ENCODE peak calls at places on chromosomes 7 and 10, in five cellular contexts. One of them, this sample, is unnamed.

GRCh38 chr7:47940482-47941001 is 7.7 kb downstream of the PKD1L1 start:
- DNase-seq in PC-3: no peak
- DNase-seq in HCT116: no peak
- DNase-seq in neural progenitor cell: no peak
- DNase-seq in MM.1S: no peak
- DNase-seq in this sample: peak; percentile 92

GRCh38 chr10:50281967-50282522 is 30.7 kb upstream of the ASAH2 start:
- DNase-seq in PC-3: no peak
- DNase-seq in HCT116: no peak
- DNase-seq in neural progenitor cell: no peak
- DNase-seq in MM.1S: no peak
- DNase-seq in this sample: no peak

GRCh38 chr7:114085313-114085591 is 166.4 kb upstream of the PPP1R3A start:
- DNase-seq in PC-3: no peak
- DNase-seq in HCT116: no peak
- DNase-seq in neural progenitor cell: no peak
- DNase-seq in MM.1S: no peak
- DNase-seq in this sample: no peak

GRCh38 chr10:103621778-103622115 is 128.2 kb downstream of the NEURL1 start:
- DNase-seq in PC-3: no peak
- DNase-seq in HCT116: no peak
- DNase-seq in neural progenitor cell: no peak
- DNase-seq in MM.1S: no peak
- DNase-seq in this sample: no peak

GRCh38 chr7:87875151-87876039 is 765 bp downstream of the SLC25A40 start:
- DNase-seq in PC-3: peak; percentile 9
- DNase-seq in HCT116: no peak
- DNase-seq in neural progenitor cell: peak; percentile 3
- DNase-seq in MM.1S: peak; percentile 24
- DNase-seq in this sample: peak; percentile 32

GRCh38 chr7:133401225-133401624 is 148.3 kb downstream of the EXOC4 start:
- DNase-seq in PC-3: no peak
- DNase-seq in HCT116: no peak
- DNase-seq in neural progenitor cell: no peak
- DNase-seq in MM.1S: no peak
- DNase-seq in this sample: no peak

GRCh38 chr10:34124522-34125035 is 690.5 kb downstream of the PARD3 start:
- DNase-seq in PC-3: peak; percentile 100
- DNase-seq in HCT116: peak; percentile 88
- DNase-seq in neural progenitor cell: no peak
- DNase-seq in MM.1S: no peak
- DNase-seq in this sample: peak; percentile 77

GRCh38 chr7:148306759-148307158 is 283.8 kb upstream of the C7orf33 start:
- DNase-seq in PC-3: no peak
- DNase-seq in HCT116: no peak
- DNase-seq in neural progenitor cell: no peak
- DNase-seq in MM.1S: no peak
- DNase-seq in this sample: no peak

GRCh38 chr10:73186266-73186665 is 18.3 kb downstream of the FAM149B1 start:
- DNase-seq in PC-3: no peak
- DNase-seq in HCT116: no peak
- DNase-seq in neural progenitor cell: no peak
- DNase-seq in MM.1S: no peak
- DNase-seq in this sample: no peak

GRCh38 chr7:29853072-29853471 is 46.8 kb downstream of the WIPF3 start:
- DNase-seq in PC-3: peak; percentile 3
- DNase-seq in HCT116: no peak
- DNase-seq in neural progenitor cell: no peak
- DNase-seq in MM.1S: no peak
- DNase-seq in this sample: no peak

GRCh38 chr10:75512534-75512933 is 81.1 kb downstream of the LRMDA start:
- DNase-seq in PC-3: peak; percentile 70
- DNase-seq in HCT116: no peak
- DNase-seq in neural progenitor cell: no peak
- DNase-seq in MM.1S: no peak
- DNase-seq in this sample: no peak

GRCh38 chr7:13879994-13880686 is 109.3 kb downstream of the ETV1 start:
- DNase-seq in PC-3: peak; percentile 85
- DNase-seq in HCT116: peak; percentile 40
- DNase-seq in neural progenitor cell: no peak
- DNase-seq in MM.1S: no peak
- DNase-seq in this sample: peak; percentile 92

GRCh38 chr7:135792866-135793265 is 44.3 kb upstream of the FAM180A start:
- DNase-seq in PC-3: no peak
- DNase-seq in HCT116: no peak
- DNase-seq in neural progenitor cell: no peak
- DNase-seq in MM.1S: no peak
- DNase-seq in this sample: no peak

GRCh38 chr7:5177060-5177459 is 13.0 kb upstream of the WIPI2 start:
- DNase-seq in PC-3: peak; percentile 60
- DNase-seq in HCT116: no peak
- DNase-seq in neural progenitor cell: peak; percentile 43
- DNase-seq in MM.1S: no peak
- DNase-seq in this sample: peak; percentile 88

GRCh38 chr7:30699706-30700495 is 17.6 kb upstream of the CRHR2 start:
- DNase-seq in PC-3: no peak
- DNase-seq in HCT116: no peak
- DNase-seq in neural progenitor cell: no peak
- DNase-seq in MM.1S: no peak
- DNase-seq in this sample: no peak

GRCh38 chr10:14586901-14587300 is 187.8 kb downstream of the FAM107B start:
- DNase-seq in PC-3: no peak
- DNase-seq in HCT116: no peak
- DNase-seq in neural progenitor cell: no peak
- DNase-seq in MM.1S: no peak
- DNase-seq in this sample: no peak

GRCh38 chr7:4000139-4000538 is 682.0 kb upstream of the FOXK1 start:
- DNase-seq in PC-3: no peak
- DNase-seq in HCT116: no peak
- DNase-seq in neural progenitor cell: no peak
- DNase-seq in MM.1S: no peak
- DNase-seq in this sample: no peak

GRCh38 chr10:50631052-50631451 is 7.3 kb upstream of the SGMS1 start:
- DNase-seq in PC-3: no peak
- DNase-seq in HCT116: no peak
- DNase-seq in neural progenitor cell: no peak
- DNase-seq in MM.1S: no peak
- DNase-seq in this sample: no peak

GRCh38 chr10:130350996-130351395 is 214.8 kb downstream of the GLRX3 start:
- DNase-seq in PC-3: no peak
- DNase-seq in HCT116: no peak
- DNase-seq in neural progenitor cell: no peak
- DNase-seq in MM.1S: no peak
- DNase-seq in this sample: no peak

GRCh38 chr7:77223261-77223660 is 23.6 kb upstream of the FGL2 start:
- DNase-seq in PC-3: no peak
- DNase-seq in HCT116: no peak
- DNase-seq in neural progenitor cell: no peak
- DNase-seq in MM.1S: no peak
- DNase-seq in this sample: no peak

GRCh38 chr7:133434246-133434865 is 181.5 kb downstream of the EXOC4 start:
- DNase-seq in PC-3: peak; percentile 30
- DNase-seq in HCT116: no peak
- DNase-seq in neural progenitor cell: peak; percentile 32
- DNase-seq in MM.1S: peak; percentile 40
- DNase-seq in this sample: peak; percentile 63

GRCh38 chr10:85542149-85542548 is 824.4 kb downstream of the GRID1 start:
- DNase-seq in PC-3: no peak
- DNase-seq in HCT116: no peak
- DNase-seq in neural progenitor cell: no peak
- DNase-seq in MM.1S: no peak
- DNase-seq in this sample: no peak

GRCh38 chr10:72087392-72087968 is 871 bp downstream of the SPOCK2 start:
- DNase-seq in PC-3: no peak
- DNase-seq in HCT116: no peak
- DNase-seq in neural progenitor cell: peak; percentile 39
- DNase-seq in MM.1S: no peak
- DNase-seq in this sample: no peak
- H3K9ac ChIP-seq in PC-3: no peak overlapping the region
- H3K9ac ChIP-seq in HCT116: no peak overlapping the region
- H3K9ac ChIP-seq in neural progenitor cell: no peak overlapping the region
- H3K9ac ChIP-seq in MM.1S: peak overlapping the region; percentile 16
- H3K9ac ChIP-seq in this sample: no peak overlapping the region

GRCh38 chr7:27108390-27109127 is 6.1 kb upstream of the HOXA2 start:
- DNase-seq in PC-3: peak; percentile 22
- DNase-seq in HCT116: no peak
- DNase-seq in neural progenitor cell: peak; percentile 83
- DNase-seq in MM.1S: no peak
- DNase-seq in this sample: peak; percentile 17

GRCh38 chr7:27110163-27110976 is 7.9 kb upstream of the HOXA2 start:
- DNase-seq in PC-3: peak; percentile 94
- DNase-seq in HCT116: no peak
- DNase-seq in neural progenitor cell: peak; percentile 67
- DNase-seq in MM.1S: no peak
- DNase-seq in this sample: no peak

GRCh38 chr7:27107901-27108381 is 5.5 kb upstream of the HOXA2 start:
- DNase-seq in PC-3: no peak
- DNase-seq in HCT116: no peak
- DNase-seq in neural progenitor cell: no peak
- DNase-seq in MM.1S: no peak
- DNase-seq in this sample: no peak

GRCh38 chr7:27110977-27111752 is 8.7 kb upstream of the HOXA2 start:
- DNase-seq in PC-3: peak; percentile 85
- DNase-seq in HCT116: no peak
- DNase-seq in neural progenitor cell: no peak
- DNase-seq in MM.1S: no peak
- DNase-seq in this sample: peak; percentile 24

DNA sequence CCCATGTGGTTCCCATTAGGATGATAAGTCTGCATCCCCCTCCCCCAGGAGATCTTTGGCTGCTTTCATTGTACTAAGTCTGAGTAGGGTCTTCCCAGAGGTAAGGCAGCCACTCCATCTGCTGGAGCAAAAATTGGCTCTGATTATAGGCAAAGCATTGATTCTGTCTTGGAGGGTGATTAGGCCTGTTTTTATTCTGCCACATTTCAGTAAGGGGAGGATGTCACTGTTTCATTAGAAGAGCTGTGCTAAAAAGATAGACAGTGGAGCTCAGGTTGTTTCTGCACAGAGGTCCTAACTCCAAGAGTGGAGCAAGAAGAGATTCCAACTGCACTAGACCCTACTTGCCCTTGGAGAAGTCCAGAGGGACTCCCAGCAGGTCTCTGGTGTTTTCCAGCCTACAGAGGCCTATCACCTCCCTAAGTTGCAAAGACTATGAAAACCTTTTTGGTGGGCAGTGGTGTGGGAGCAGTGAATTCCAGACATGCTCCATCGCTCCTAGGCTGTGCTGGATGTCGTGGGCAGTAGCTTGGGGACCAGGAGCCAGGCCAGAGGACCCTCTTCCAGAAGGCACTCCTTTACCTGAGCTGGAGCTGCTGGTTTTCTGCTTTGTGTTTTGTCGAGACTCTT is 7.2 kb upstream of the HOXA2 start:
- DNase-seq in PC-3: no peak
- DNase-seq in HCT116: no peak
- DNase-seq in neural progenitor cell: no peak
- DNase-seq in MM.1S: no peak
- DNase-seq in this sample: no peak
- TF ChIP-seq EZH2 in PC-3: no peak
- TF ChIP-seq EZH2 in HCT116: no peak
- TF ChIP-seq EZH2 in neural progenitor cell: no peak
- TF ChIP-seq EZH2 in MM.1S: no peak
- TF ChIP-seq EZH2 in this sample: no peak

GRCh38 chr10:77927343-77928256 is 1.0 kb upstream of the DLG5 start:
- DNase-seq in PC-3: peak; percentile 44
- DNase-seq in HCT116: no peak
- DNase-seq in neural progenitor cell: peak; percentile 50
- DNase-seq in MM.1S: no peak
- DNase-seq in this sample: peak; percentile 44
- TF ChIP-seq EZH2phosphoT487 in PC-3: no peak
- TF ChIP-seq EZH2phosphoT487 in HCT116: no peak
- TF ChIP-seq EZH2phosphoT487 in neural progenitor cell: no peak
- TF ChIP-seq EZH2phosphoT487 in MM.1S: no peak
- TF ChIP-seq EZH2phosphoT487 in this sample: no peak

GRCh38 chr10:121572857-121573540 is 25.2 kb downstream of the FGFR2 start:
- DNase-seq in PC-3: no peak
- DNase-seq in HCT116: no peak
- DNase-seq in neural progenitor cell: no peak
- DNase-seq in MM.1S: no peak
- DNase-seq in this sample: no peak
- H3K9ac ChIP-seq in PC-3: no peak overlapping the region
- H3K9ac ChIP-seq in HCT116: no peak overlapping the region
- H3K9ac ChIP-seq in neural progenitor cell: no peak overlapping the region
- H3K9ac ChIP-seq in MM.1S: no peak overlapping the region
- H3K9ac ChIP-seq in this sample: no peak overlapping the region

GRCh38 chr7:117212969-117213877 is 109.6 kb downstream of the WNT2 start:
- DNase-seq in PC-3: peak; percentile 78
- DNase-seq in HCT116: peak; percentile 51
- DNase-seq in neural progenitor cell: peak; percentile 78
- DNase-seq in MM.1S: peak; percentile 67
- DNase-seq in this sample: peak; percentile 73
- TF ChIP-seq EZH2 in PC-3: no peak
- TF ChIP-seq EZH2 in HCT116: no peak
- TF ChIP-seq EZH2 in neural progenitor cell: no peak
- TF ChIP-seq EZH2 in MM.1S: no peak
- TF ChIP-seq EZH2 in this sample: no peak

DNA sequence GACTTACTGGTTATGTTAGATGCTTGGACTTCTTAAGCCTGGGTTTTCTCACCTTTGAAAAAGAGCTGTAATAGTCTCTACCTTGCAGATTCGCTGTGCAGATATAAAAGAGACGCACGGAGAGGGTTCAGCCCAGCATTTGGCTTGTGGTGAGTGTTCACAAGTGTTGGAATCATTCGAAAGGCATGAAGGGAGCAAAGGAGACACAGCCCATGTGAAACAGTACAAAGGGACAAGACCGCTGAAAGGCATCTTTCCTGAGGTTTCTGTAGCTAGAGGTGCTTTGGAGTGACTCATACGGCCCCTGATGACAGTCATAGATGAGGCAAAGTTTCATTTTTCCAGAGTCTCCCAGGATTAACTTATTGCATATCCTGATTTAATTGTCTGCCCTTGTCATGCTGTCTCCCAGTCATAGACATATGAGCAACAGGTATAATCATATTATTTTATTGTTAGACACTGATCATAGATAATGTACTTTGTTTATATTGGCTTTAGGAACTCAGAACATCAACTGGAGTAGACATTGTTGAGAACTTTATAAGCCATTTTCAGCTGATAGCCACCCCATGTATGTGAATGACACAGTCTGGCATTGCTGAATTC is 171.1 kb downstream of the ADRA2A start:
- DNase-seq in PC-3: peak; percentile 17
- DNase-seq in HCT116: no peak
- DNase-seq in neural progenitor cell: no peak
- DNase-seq in MM.1S: no peak
- DNase-seq in this sample: peak; percentile 35
- TF ChIP-seq EZH2phosphoT487 in PC-3: no peak
- TF ChIP-seq EZH2phosphoT487 in HCT116: no peak
- TF ChIP-seq EZH2phosphoT487 in neural progenitor cell: no peak
- TF ChIP-seq EZH2phosphoT487 in MM.1S: no peak
- TF ChIP-seq EZH2phosphoT487 in this sample: no peak